ENCODE peak calls at places on chromosomes 3 and 15, in five cellular contexts. W is astrocyte of the cerebellum, F is testis, Z is fibroblast of pulmonary artery, H is breast epithelium. N is an unnamed sample.

GRCh38 chr3:175383813-175384212 is 524.7 kb downstream of the NAALADL2 start:
- DNase-seq in F (no peak), Z (no peak), W (no peak), H (no peak), N (no peak)

GRCh38 chr3:170496026-170496867 is 77.6 kb downstream of the CLDN11 start:
- DNase-seq in W (no peak), Z (no peak), F (peak; percentile 59), H (no peak), N (no peak)

GRCh38 chr3:143674100-143674968 is 173.9 kb downstream of the SLC9A9 start:
- DNase-seq in H (peak; percentile 57), Z (peak; percentile 80), W (peak; percentile 65), F (peak; percentile 83), N (peak; percentile 47)

GRCh38 chr3:10957976-10958749 is 34.4 kb upstream of the SLC6A1 start:
- DNase-seq in H (no peak), Z (peak; percentile 16), F (peak; percentile 74), W (no peak), N (no peak)

GRCh38 chr15:39124925-39125625 is 455.8 kb upstream of the THBS1 start:
- DNase-seq in F (no peak), W (no peak), Z (no peak), H (no peak), N (no peak)

GRCh38 chr15:31261266-31262142 is 65.1 kb upstream of the KLF13 start:
- DNase-seq in H (peak; percentile 35), W (no peak), Z (no peak), F (no peak), N (no peak)

GRCh38 chr3:100040446-100040845 is 73.9 kb downstream of the FILIP1L start:
- DNase-seq in Z (peak; percentile 67), F (no peak), H (no peak), W (no peak), N (no peak)

GRCh38 chr15:73324496-73325170 is 44.1 kb downstream of the HCN4 start:
- DNase-seq in W (no peak), Z (no peak), F (no peak), H (peak; percentile 22), N (no peak)

GRCh38 chr15:72198410-72199270 is 1.1 kb upstream of the GRAMD2A start:
- DNase-seq in W (no peak), Z (no peak), H (peak; percentile 25), F (no peak), N (no peak)
- H3K4me3 ChIP-seq in W (no peak overlapping the region), Z (no peak overlapping the region), H (no peak overlapping the region), F (no peak overlapping the region), N (peak overlapping the region; percentile 45)

GRCh38 chr15:86892774-86893449 is 813.2 kb downstream of the AGBL1 start:
- DNase-seq in Z (no peak), F (no peak), W (peak; percentile 84), H (no peak), N (no peak)
- H3K4me3 ChIP-seq in Z (no peak overlapping the region), F (no peak overlapping the region), W (no peak overlapping the region), H (no peak overlapping the region), N (no peak overlapping the region)

DNA sequence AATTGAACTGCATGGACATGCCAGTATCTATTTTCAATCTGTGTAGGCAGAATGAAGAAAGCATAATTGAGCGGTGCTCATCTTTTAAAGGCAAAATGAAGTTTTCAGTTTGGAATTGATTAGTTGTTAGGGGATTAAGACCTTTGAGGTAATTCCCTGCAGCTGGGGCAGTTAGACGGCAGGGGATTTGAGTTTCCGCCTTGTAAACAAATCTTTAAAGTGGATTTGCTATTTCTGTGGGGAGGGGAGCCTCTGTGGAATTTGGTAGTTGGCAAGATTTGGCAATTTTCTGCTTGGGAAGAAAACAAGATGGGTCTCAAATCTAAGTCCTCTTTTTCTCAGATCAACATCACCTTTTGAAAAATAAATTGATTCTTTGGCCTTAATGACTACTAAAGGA is 212.5 kb upstream of the CNTN6 start:
- DNase-seq in Z (no peak), H (no peak), F (no peak), W (no peak), N (no peak)
- H3K4me3 ChIP-seq in Z (no peak overlapping the region), H (no peak overlapping the region), F (no peak overlapping the region), W (no peak overlapping the region), N (no peak overlapping the region)

GRCh38 chr3:135091956-135092355 is 296.9 kb downstream of the EPHB1 start:
- DNase-seq in Z (no peak), F (no peak), W (no peak), H (no peak), N (no peak)
- H3K4me3 ChIP-seq in Z (no peak overlapping the region), F (no peak overlapping the region), W (no peak overlapping the region), H (no peak overlapping the region), N (no peak overlapping the region)

GRCh38 chr15:70257573-70258220 is 160.0 kb upstream of the TLE3 start:
- DNase-seq in Z (no peak), F (no peak), W (no peak), H (no peak), N (no peak)

GRCh38 chr15:70259030-70259424 is 161.3 kb upstream of the TLE3 start:
- DNase-seq in H (no peak), Z (peak; percentile 64), F (peak; percentile 82), W (no peak), N (no peak)

GRCh38 chr15:70257047-70257446 is 159.3 kb upstream of the TLE3 start:
- DNase-seq in W (no peak), F (no peak), Z (no peak), H (no peak), N (no peak)

GRCh38 chr15:70259640-70260066 is 161.9 kb upstream of the TLE3 start:
- DNase-seq in W (no peak), Z (no peak), F (no peak), H (no peak), N (no peak)

GRCh38 chr15:70258369-70259029 is 160.8 kb upstream of the TLE3 start:
- DNase-seq in Z (no peak), H (no peak), F (no peak), W (no peak), N (no peak)
- H3K4me3 ChIP-seq in Z (no peak overlapping the region), H (no peak overlapping the region), F (no peak overlapping the region), W (no peak overlapping the region), N (no peak overlapping the region)

GRCh38 chr3:160108357-160108756 is 116.9 kb upstream of the C3orf80 start:
- DNase-seq in F (no peak), Z (no peak), W (no peak), H (no peak), N (no peak)

GRCh38 chr3:160105902-160106584 is 117.4 kb downstream of the IL12A start:
- DNase-seq in H (no peak), Z (no peak), W (no peak), F (no peak), N (no peak)

GRCh38 chr3:160103397-160103796 is 114.8 kb downstream of the IL12A start:
- DNase-seq in Z (no peak), H (no peak), W (no peak), F (no peak), N (no peak)

GRCh38 chr3:160112481-160112880 is 112.7 kb upstream of the C3orf80 start:
- DNase-seq in F (no peak), H (no peak), Z (no peak), W (no peak), N (no peak)

DNA sequence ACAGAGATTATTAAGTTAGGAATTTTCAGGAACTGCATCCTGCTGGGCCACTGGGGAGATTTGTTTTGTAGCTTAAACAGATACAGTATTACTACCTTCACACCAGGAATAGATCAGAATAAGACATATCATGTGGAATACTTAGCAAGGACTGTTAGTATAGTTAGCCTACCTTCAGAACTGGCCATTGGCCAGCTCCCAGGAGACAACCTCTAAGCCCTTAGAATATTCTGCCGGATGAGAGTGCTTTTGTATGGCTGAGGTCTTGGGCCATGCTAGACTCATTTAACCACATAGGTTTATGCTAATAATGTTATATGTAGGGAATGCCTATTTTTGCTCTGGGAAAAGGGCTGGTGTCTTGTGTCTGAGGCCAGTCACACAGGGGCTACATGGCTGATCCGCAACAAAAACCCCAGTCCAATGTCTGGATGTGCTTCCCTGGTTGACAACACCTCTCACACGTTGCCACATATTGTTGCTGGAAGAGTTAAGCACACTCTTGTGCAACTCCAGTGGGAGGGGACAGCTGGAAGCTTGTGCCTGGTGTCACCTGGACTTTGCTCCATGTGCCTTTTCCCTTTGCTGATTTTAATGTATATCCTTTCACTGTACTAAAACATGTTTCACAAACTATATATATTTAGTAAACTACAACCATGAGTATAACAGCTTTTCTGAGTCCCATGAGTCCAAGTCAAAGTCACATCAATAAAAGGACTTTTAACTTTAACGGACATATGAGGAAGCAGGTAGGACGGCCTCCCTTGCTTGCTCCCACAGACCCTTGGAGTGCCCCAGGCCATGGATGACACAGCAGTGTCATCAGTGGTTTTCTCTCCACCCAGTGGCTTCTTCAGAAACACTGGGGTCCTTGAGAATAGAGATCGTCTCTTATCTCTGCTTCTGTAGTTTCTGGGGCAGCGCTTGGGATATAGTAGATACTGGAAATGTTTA is 118.0 kb upstream of the C3orf80 start:
- DNase-seq in H (no peak), F (no peak), W (no peak), Z (no peak), N (no peak)
- H3K4me3 ChIP-seq in H (no peak overlapping the region), F (no peak overlapping the region), W (no peak overlapping the region), Z (no peak overlapping the region), N (no peak overlapping the region)

GRCh38 chr3:69406156-69406555 is 20.3 kb upstream of the FRMD4B start:
- DNase-seq in W (peak; percentile 20), Z (peak; percentile 71), H (no peak), F (no peak), N (no peak)
- H3K4me3 ChIP-seq in W (no peak overlapping the region), Z (no peak overlapping the region), H (no peak overlapping the region), F (no peak overlapping the region), N (no peak overlapping the region)

GRCh38 chr3:16883726-16884083 is 1.1 kb upstream of the PLCL2 start:
- DNase-seq in Z (no peak), F (no peak), W (no peak), H (no peak), N (no peak)
- H3K4me3 ChIP-seq in Z (peak overlapping the region; percentile 77), F (peak overlapping the region; percentile 91), W (peak overlapping the region; percentile 83), H (peak overlapping the region; percentile 63), N (peak overlapping the region; percentile 58)

DNA sequence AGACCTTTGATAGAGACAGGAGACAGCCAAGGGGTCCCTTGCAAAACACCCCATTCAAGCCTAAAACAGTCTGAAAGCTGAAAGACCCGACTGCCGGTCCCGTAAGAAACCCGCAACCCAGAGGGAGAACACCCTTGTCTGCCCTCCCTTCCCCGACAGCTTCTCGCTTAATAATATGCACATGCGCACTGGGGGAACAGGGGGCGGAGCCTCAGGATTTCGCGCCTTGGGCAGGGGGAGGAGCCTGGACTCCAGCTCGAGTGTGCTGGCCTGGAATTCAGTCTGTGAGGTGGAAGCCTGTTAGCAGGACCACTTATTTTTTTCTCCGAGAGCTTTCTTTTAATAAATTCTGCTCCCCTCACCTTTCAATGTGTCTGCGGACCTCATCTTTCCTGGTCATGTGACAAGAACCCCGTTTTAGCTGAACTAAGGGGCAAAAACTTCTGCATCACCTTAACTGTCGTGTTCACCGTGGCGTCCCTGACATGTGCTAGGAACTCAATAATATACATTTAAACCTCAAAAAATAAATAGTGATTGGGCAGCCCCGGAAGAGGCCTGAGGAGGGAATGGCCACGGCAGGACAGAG is 17.0 kb downstream of the TNFAIP8L3 start:
- DNase-seq in Z (peak; percentile 43), F (peak; percentile 84), W (no peak), H (no peak), N (no peak)
- H3K4me3 ChIP-seq in Z (no peak overlapping the region), F (peak overlapping the region; percentile 40), W (peak overlapping the region; percentile 22), H (peak overlapping the region; percentile 28), N (no peak overlapping the region)

N was measured in Panc1.